ENCODE peak calls at places on chromosomes 11 and 22, in eight cellular contexts. O is GM23338, Z is A549, K is HL-60, J is GM12878, W is HCT116, F is HepG2, X is K562. H is an unnamed sample.

GRCh38 chr11:93194673-93195291 is 3.0 kb downstream of the SLC36A4 start:
- DNase-seq in O (no peak), Z (no peak), K (no peak), J (no peak), W (no peak), F (no peak), X (no peak), H (no peak)

GRCh38 chr11:55497068-55497467 is 57.2 kb upstream of the OR4C15 start:
- DNase-seq in O (no peak), Z (no peak), K (no peak), J (no peak), W (no peak), F (no peak), X (no peak), H (no peak)

GRCh38 chr11:12981879-12982531 is 27.1 kb upstream of the RASSF10 start:
- DNase-seq in O (peak; percentile 19), Z (no peak), K (no peak), J (no peak), W (no peak), F (peak; percentile 3), X (no peak), H (no peak)

GRCh38 chr11:17382046-17382728 is 6.3 kb downstream of the KCNJ11 start:
- DNase-seq in O (no peak), Z (no peak), K (no peak), J (no peak), W (no peak), F (no peak), X (no peak), H (no peak)

GRCh38 chr11:17496406-17496805 is 19.8 kb upstream of the ABCC8 start:
- DNase-seq in O (no peak), Z (no peak), K (no peak), J (no peak), W (no peak), F (no peak), X (no peak), H (no peak)

GRCh38 chr11:76588455-76589325 is 81.9 kb downstream of the LRRC32 start:
- DNase-seq in O (no peak), Z (no peak), K (peak; percentile 49), J (no peak), W (no peak), F (no peak), X (no peak), H (no peak)

GRCh38 chr11:86671386-86672006 is 920 bp downstream of the ME3 start:
- DNase-seq in O (peak; percentile 58), Z (peak; percentile 44), K (no peak), J (no peak), W (no peak), F (no peak), X (no peak), H (no peak)

GRCh38 chr11:111707039-111707690 is 59.0 kb downstream of the PPP2R1B start:
- DNase-seq in O (no peak), Z (no peak), K (no peak), J (no peak), W (no peak), F (peak; percentile 24), X (no peak), H (no peak)

GRCh38 chr11:112885744-112886706 is 75.2 kb upstream of the NCAM1 start:
- DNase-seq in O (no peak), Z (no peak), K (no peak), J (no peak), W (no peak), F (no peak), X (no peak), H (no peak)

GRCh38 chr11:111729441-111729840 is 36.7 kb downstream of the PPP2R1B start:
- DNase-seq in O (no peak), Z (no peak), K (no peak), J (no peak), W (no peak), F (no peak), X (no peak), H (no peak)

GRCh38 chr11:35945137-35945518 is 1.3 kb downstream of the LDLRAD3 start:
- DNase-seq in O (no peak), Z (no peak), K (no peak), J (no peak), W (no peak), F (no peak), X (no peak), H (no peak)

GRCh38 chr22:26792522-26792921 is 135.1 kb downstream of the MIAT start:
- DNase-seq in O (no peak), Z (no peak), K (no peak), J (no peak), W (no peak), F (no peak), X (no peak), H (no peak)
- TF ChIP-seq REST in O (no peak), Z (no peak), K (no peak), J (no peak), W (no peak), F (no peak), X (no peak), H (no peak)

GRCh38 chr11:130909650-130910049 is 6.6 kb downstream of the SNX19 start:
- DNase-seq in O (no peak), Z (no peak), K (no peak), J (no peak), W (no peak), F (no peak), X (no peak), H (no peak)

GRCh38 chr11:130912552-130912951 is 3.7 kb downstream of the SNX19 start:
- DNase-seq in O (no peak), Z (no peak), K (no peak), J (no peak), W (no peak), F (no peak), X (no peak), H (no peak)

GRCh38 chr11:130913268-130913667 is 3.0 kb downstream of the SNX19 start:
- DNase-seq in O (no peak), Z (no peak), K (no peak), J (no peak), W (no peak), F (no peak), X (peak; percentile 30), H (no peak)

GRCh38 chr11:130908770-130909625 is 7.3 kb downstream of the SNX19 start:
- DNase-seq in O (no peak), Z (no peak), K (no peak), J (no peak), W (no peak), F (no peak), X (no peak), H (no peak)

DNA sequence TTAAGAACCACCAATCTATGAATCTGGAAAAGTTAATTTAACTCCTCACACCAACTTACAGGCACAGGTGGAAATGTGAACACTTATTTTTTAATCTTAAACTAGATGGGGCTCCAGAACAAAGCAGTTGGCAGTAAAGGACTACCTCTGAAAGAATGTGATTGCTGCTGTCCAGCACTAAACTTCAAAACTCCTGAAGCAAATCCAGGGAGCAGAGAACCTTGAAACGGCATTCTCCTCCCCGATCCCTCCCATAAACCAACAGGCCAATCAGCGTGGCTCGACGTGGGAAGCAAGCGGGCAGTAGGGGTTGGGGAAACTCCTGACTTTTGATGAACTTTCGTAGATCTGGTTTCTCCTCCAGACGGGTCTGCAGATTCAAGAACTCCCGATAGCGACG is 5.0 kb downstream of the SNX19 start:
- DNase-seq in O (peak; percentile 24), Z (no peak), K (no peak), J (no peak), W (no peak), F (no peak), X (no peak), H (no peak)
- H3K27ac ChIP-seq in O (no peak overlapping the region), Z (no peak overlapping the region), K (no peak overlapping the region), J (no peak overlapping the region), W (no peak overlapping the region), F (no peak overlapping the region), X (no peak overlapping the region), H (no peak overlapping the region)

GRCh38 chr11:2316169-2316962 is 14.6 kb downstream of the TSPAN32 start:
- DNase-seq in O (no peak), Z (no peak), K (no peak), J (no peak), W (no peak), F (no peak), X (no peak), H (no peak)

GRCh38 chr11:2314136-2314524 is 12.3 kb downstream of the TSPAN32 start:
- DNase-seq in O (no peak), Z (no peak), K (no peak), J (no peak), W (no peak), F (no peak), X (no peak), H (no peak)

GRCh38 chr11:2313051-2313951 is 11.5 kb downstream of the TSPAN32 start:
- DNase-seq in O (no peak), Z (no peak), K (no peak), J (no peak), W (no peak), F (no peak), X (peak; percentile 54), H (no peak)

GRCh38 chr11:2315395-2316168 is 13.8 kb downstream of the TSPAN32 start:
- DNase-seq in O (no peak), Z (no peak), K (no peak), J (no peak), W (no peak), F (no peak), X (no peak), H (no peak)

GRCh38 chr11:2314525-2315394 is 12.9 kb downstream of the TSPAN32 start:
- DNase-seq in O (no peak), Z (no peak), K (no peak), J (no peak), W (no peak), F (no peak), X (peak; percentile 46), H (no peak)
- TF ChIP-seq REST in O (no peak), Z (no peak), K (no peak), J (no peak), W (no peak), F (no peak), X (no peak), H (no peak)

DNA sequence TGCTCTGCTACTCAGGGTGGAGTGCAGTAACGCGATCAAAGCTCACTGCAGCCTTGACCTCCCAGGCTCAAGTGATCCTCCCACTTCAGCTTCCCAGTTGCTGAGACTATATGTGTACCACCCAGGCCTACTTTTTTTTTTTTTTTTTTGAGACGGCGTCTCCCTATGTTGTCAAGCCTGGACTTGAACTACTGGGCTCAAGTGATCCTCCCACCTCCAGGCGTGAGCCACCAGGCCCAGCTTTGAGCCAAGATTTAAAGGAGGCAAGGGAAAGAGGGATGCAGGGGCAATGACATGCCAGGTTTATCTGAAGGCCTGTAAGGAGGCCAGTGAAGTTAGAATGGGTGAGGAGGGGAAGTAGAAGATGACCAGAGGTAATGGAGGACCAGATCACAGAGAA is 8.2 kb downstream of the DESI1 start:
- DNase-seq in O (no peak), Z (no peak), K (no peak), J (no peak), W (no peak), F (no peak), X (no peak), H (no peak)
- H3K27ac ChIP-seq in O (no peak overlapping the region), Z (no peak overlapping the region), K (no peak overlapping the region), J (no peak overlapping the region), W (no peak overlapping the region), F (no peak overlapping the region), X (no peak overlapping the region), H (no peak overlapping the region)